ENCODE peak calls at places on chromosomes 16 and 17, in seven cellular contexts. L is tibial nerve, B is ovary, E is transverse colon, M is upper lobe of left lung, N is K562, K is A549. H is an unnamed sample.
A peak's percentile ranks its signal among the peaks of the same experiment; 100 is the strongest.

GRCh38 chr17:58969612-58970011 is 137.1 kb downstream of the TRIM37 start:
- DNase-seq in K (no peak), L (no peak), B (no peak), E (no peak), N (no peak), M (no peak), H (no peak)

GRCh38 chr16:66881014-66881417 is 701 bp downstream of the PDP2 start:
- DNase-seq in K (no peak), M (no peak), B (no peak), N (peak; percentile 56), E (no peak), L (no peak), H (no peak)

GRCh38 chr17:48892940-48893645 is 506 bp downstream of the ATP5MC1 start:
- DNase-seq in L (no peak), B (no peak), N (no peak), M (no peak), E (no peak), K (no peak), H (no peak)

GRCh38 chr17:39225974-39226683 is 384 bp upstream of the STAC2 start:
- DNase-seq in L (no peak), K (peak; percentile 60), B (peak; percentile 79), E (peak; percentile 46), M (no peak), N (peak; percentile 75), H (peak; percentile 38)

GRCh38 chr17:4583796-4584124 is 569 bp upstream of the SMTNL2 start:
- DNase-seq in M (no peak), N (no peak), K (peak; percentile 68), L (no peak), E (no peak), B (peak; percentile 65), H (no peak)

GRCh38 chr16:53372942-53373871 is 61.1 kb upstream of the RBL2 start:
- DNase-seq in N (peak; percentile 18), B (no peak), L (no peak), K (peak; percentile 9), E (peak; percentile 76), M (peak; percentile 83), H (peak; percentile 85)

GRCh38 chr16:24138024-24138423 is 118.1 kb upstream of the CACNG3 start:
- DNase-seq in E (no peak), N (no peak), M (no peak), B (no peak), L (no peak), K (no peak), H (no peak)

GRCh38 chr17:72977768-72978417 is 114.6 kb downstream of the SLC39A11 start:
- DNase-seq in E (no peak), B (no peak), N (peak; percentile 46), L (no peak), K (no peak), M (no peak), H (no peak)

GRCh38 chr17:376936-377863 is 24.6 kb upstream of the RPH3AL start:
- DNase-seq in E (no peak), L (no peak), N (no peak), B (no peak), M (no peak), K (peak; percentile 45), H (no peak)

GRCh38 chr16:13110124-13110796 is 208.9 kb downstream of the SHISA9 start:
- DNase-seq in E (no peak), L (no peak), N (no peak), M (no peak), K (peak; percentile 54), B (no peak), H (no peak)

GRCh38 chr17:30005709-30006320 is 64.4 kb downstream of the EFCAB5 start:
- DNase-seq in N (peak; percentile 19), L (no peak), E (no peak), K (peak; percentile 40), M (no peak), B (no peak), H (no peak)

GRCh38 chr17:66714046-66715023 is 120.6 kb upstream of the CACNG5 start:
- DNase-seq in K (no peak), N (no peak), L (no peak), M (no peak), E (no peak), B (no peak), H (no peak)

GRCh38 chr17:19409066-19409465 is 2.0 kb upstream of the RNF112 start:
- DNase-seq in B (no peak), N (no peak), E (no peak), L (no peak), M (no peak), K (no peak), H (no peak)

GRCh38 chr17:3005696-3006095 is 57.7 kb downstream of the OR1D5 start:
- DNase-seq in N (no peak), B (no peak), L (no peak), M (no peak), K (no peak), E (no peak), H (no peak)

GRCh38 chr17:60817187-60817586 is 139.5 kb downstream of the BCAS3 start:
- DNase-seq in K (peak; percentile 45), M (no peak), L (no peak), B (no peak), E (no peak), N (no peak), H (no peak)

GRCh38 chr17:37392024-37392590 is 14.5 kb downstream of the ACACA start:
- DNase-seq in K (peak; percentile 34), B (no peak), E (no peak), L (no peak), N (no peak), M (no peak), H (no peak)

GRCh38 chr17:62895256-62895649 is 70.8 kb upstream of the TANC2 start:
- DNase-seq in E (no peak), L (no peak), N (no peak), B (no peak), M (no peak), K (no peak), H (no peak)

GRCh38 chr16:8761078-8761477 is 36.4 kb downstream of the TMEM186 start:
- DNase-seq in N (no peak), E (no peak), K (no peak), B (no peak), L (no peak), M (no peak), H (no peak)

GRCh38 chr17:63932008-63932561 is at the start of gene CD79B:
- DNase-seq in B (no peak), N (no peak), M (no peak), L (no peak), K (no peak), E (peak; percentile 60), H (no peak)

GRCh38 chr17:43822566-43823190 is 10.3 kb downstream of the MPP3 start:
- DNase-seq in E (no peak), K (no peak), B (no peak), L (no peak), M (no peak), N (no peak), H (no peak)

GRCh38 chr17:43818966-43819365 is 14.0 kb downstream of the MPP3 start:
- DNase-seq in L (no peak), B (no peak), E (no peak), N (no peak), M (no peak), K (no peak), H (no peak)

GRCh38 chr17:43817826-43818225 is 15.1 kb downstream of the MPP3 start:
- DNase-seq in M (no peak), K (no peak), N (no peak), L (no peak), E (no peak), B (no peak), H (no peak)

GRCh38 chr17:43823350-43824084 is 9.4 kb downstream of the MPP3 start:
- DNase-seq in E (peak; percentile 43), M (peak; percentile 92), L (no peak), N (no peak), B (no peak), K (no peak), H (peak; percentile 88)

DNA sequence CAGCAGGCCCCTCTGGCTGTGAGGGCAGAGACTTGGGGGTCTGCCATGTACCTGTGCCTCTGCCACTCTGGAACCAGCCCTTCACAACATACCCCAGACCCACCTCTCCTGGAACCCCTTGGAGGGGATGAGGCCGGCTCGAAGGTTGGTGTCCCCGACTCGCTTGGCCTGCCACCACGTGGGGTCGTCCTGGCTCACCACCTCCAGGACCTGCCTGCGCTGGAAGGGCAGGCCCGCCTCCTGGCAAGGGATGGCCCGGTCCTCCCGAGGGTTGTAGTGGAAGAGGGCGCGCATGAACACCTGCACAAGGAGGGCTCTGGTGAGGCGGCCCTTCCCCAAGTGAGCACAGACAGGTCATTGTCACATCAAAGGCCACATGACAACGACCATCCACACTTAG is 12.2 kb downstream of the MPP3 start:
- DNase-seq in L (no peak), B (no peak), E (no peak), N (no peak), K (no peak), M (no peak), H (no peak)
- TF ChIP-seq CTCF in L (no peak), B (no peak), E (no peak), N (no peak), K (no peak), M (no peak), H (no peak)

GRCh38 chr16:50603206-50604064 is 55.2 kb downstream of the NKD1 start:
- DNase-seq in B (peak; percentile 72), E (peak; percentile 33), L (no peak), K (no peak), N (no peak), M (no peak), H (no peak)
- TF ChIP-seq EP300 in B (no peak), E (no peak), L (no peak), K (no peak), N (no peak), M (no peak), H (peak; percentile 75)

DNA sequence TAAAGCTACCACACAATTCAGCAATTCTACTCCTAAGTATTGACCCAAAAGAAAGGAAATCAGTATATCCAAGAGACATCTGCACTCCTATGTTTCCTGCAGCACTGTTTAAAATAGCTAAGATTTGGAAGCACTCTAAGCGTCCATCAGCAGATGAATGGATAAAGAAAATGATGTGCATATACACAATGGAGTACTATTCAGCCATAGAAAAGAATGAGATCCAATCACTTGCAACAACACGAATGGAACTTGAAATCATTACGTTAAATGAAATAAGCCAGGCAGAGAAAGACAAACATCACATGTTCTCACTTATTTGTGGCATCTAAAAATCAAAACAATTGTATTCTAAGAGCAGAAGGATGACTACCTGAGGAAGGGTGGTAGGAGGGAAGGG is 1.5 kb downstream of the SLFN11 start:
- DNase-seq in E (no peak), B (no peak), M (no peak), K (no peak), N (no peak), L (no peak), H (no peak)
- H3K4me1 ChIP-seq in E (peaks cover 5% of the 10 kb centered on the region), B (no peaks in the 10 kb centered on the region), M (peaks cover 33% of the 10 kb centered on the region), K (peaks cover 11% of the 10 kb centered on the region), N (no peaks in the 10 kb centered on the region), L (peaks cover 62% of the 10 kb centered on the region), H (peaks cover 10% of the 10 kb centered on the region)

DNA sequence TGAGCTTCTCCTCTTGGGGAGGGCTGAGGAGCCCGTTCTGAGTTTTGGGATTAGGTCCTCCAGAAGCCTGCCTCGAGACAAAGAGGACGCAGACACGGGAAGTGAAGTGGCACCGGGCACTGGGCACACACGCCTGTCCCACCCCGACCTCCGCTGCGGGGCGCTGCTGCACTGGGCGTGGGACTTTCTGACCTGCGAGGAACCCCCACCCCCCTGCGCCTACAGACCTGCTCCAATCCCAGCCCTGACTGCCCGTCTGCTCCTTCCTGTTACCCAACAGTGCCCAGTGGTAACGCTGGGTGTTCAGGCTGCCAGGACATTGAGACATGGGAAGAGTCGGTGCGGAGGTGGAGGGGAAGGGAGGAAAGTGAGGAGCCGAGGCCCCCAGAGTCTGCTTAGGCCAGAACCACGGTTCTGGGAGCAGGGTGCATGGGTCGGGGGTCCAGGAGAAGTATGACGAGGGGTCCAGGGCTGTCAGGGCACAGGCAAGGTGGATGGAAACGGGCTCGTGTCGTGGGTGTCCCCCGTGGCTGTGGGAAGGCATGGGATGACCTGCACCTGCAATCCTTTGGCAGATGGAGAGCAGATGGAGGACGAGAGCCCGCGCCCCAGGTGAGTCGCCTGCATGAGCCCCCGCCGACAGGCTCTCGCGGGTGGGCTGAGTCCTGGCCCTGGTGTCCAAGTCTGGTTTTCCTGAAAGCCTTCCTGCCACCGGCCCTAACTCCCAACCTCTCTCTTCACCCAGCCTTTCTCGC is 112.0 kb upstream of the CREBBP start:
- DNase-seq in N (no peak), B (no peak), E (no peak), K (no peak), L (no peak), M (peak; percentile 60), H (no peak)
- TF ChIP-seq CTCF in N (no peak), B (no peak), E (no peak), K (no peak), L (no peak), M (peak; percentile 36), H (no peak)